ENCODE peak calls at places on chromosomes 2 and 18, in seven cellular contexts. X, W, F, E, Z, L and U are unnamed samples.

GRCh38 chr2:160838100-160838499 is 322.1 kb upstream of the TANK start:
- DNase-seq in Z (no peak), L (no peak), X (no peak), F (no peak), E (no peak), W (no peak), U (no peak)

GRCh38 chr18:68714356-68714706 is 577 bp downstream of the TMX3 start:
- DNase-seq in F (peak), X (no peak), E (peak), L (peak), W (no peak), Z (no peak), U (peak)

GRCh38 chr2:45119855-45120254 is 110.6 kb upstream of the SIX2 start:
- DNase-seq in E (peak), X (no peak), F (no peak), W (peak), L (no peak), Z (no peak), U (peak)

GRCh38 chr2:207871506-207871905 is 101.8 kb upstream of the FZD5 start:
- DNase-seq in X (no peak), Z (no peak), L (no peak), F (no peak), W (no peak), E (peak), U (no peak)

GRCh38 chr2:26612522-26613240 is 28.5 kb downstream of the CIB4 start:
- DNase-seq in E (no peak), L (peak), Z (no peak), W (no peak), X (peak), F (no peak), U (no peak)

GRCh38 chr2:10844083-10844482 is 31.5 kb upstream of the PDIA6 start:
- DNase-seq in E (peak), W (no peak), F (peak), Z (no peak), X (peak), L (peak), U (peak)

GRCh38 chr18:10343778-10344177 is 110.7 kb upstream of the APCDD1 start:
- DNase-seq in W (no peak), L (no peak), X (no peak), E (no peak), Z (no peak), F (no peak), U (no peak)

GRCh38 chr2:45652090-45653050 is 895 bp downstream of the PRKCE start:
- DNase-seq in E (peak), X (peak), Z (no peak), L (peak), W (no peak), F (peak), U (peak)

GRCh38 chr2:47964722-47965434 is 58.6 kb upstream of the FBXO11 start:
- DNase-seq in Z (no peak), E (no peak), L (no peak), F (no peak), X (no peak), W (no peak), U (no peak)

GRCh38 chr18:75116809-75117208 is 92.1 kb downstream of the PTGR3 start:
- DNase-seq in X (no peak), F (no peak), E (no peak), L (no peak), Z (no peak), W (no peak), U (no peak)

GRCh38 chr2:42013409-42013808 is 34.4 kb upstream of the PKDCC start:
- DNase-seq in Z (no peak), W (no peak), E (no peak), X (no peak), L (no peak), F (no peak), U (no peak)

GRCh38 chr18:62790836-62791772 is 75.8 kb downstream of the PHLPP1 start:
- DNase-seq in L (no peak), F (no peak), Z (no peak), W (peak), X (no peak), E (peak), U (peak)

GRCh38 chr2:74513605-74514367 is 464 bp upstream of the TLX2 start:
- DNase-seq in X (no peak), W (no peak), F (no peak), Z (no peak), E (no peak), L (no peak), U (no peak)

GRCh38 chr2:101861382-101861781 is 130.4 kb upstream of the IL1R2 start:
- DNase-seq in F (no peak), W (no peak), X (no peak), L (no peak), Z (no peak), E (no peak), U (no peak)

GRCh38 chr2:178947006-178947405 is 102.9 kb downstream of the CCDC141 start:
- DNase-seq in L (no peak), Z (no peak), X (no peak), W (no peak), F (no peak), E (no peak), U (no peak)

GRCh38 chr2:28982381-28982950 is 1.4 kb downstream of the TOGARAM2 start:
- DNase-seq in F (no peak), L (peak), W (no peak), X (peak), Z (no peak), E (peak), U (no peak)

GRCh38 chr18:41378628-41379027 is 576.4 kb upstream of the PIK3C3 start:
- DNase-seq in L (peak), X (no peak), Z (no peak), F (peak), E (peak), W (no peak), U (peak)

GRCh38 chr2:208945719-208946280 is 478.0 kb upstream of the MAP2 start:
- DNase-seq in X (no peak), Z (no peak), F (no peak), L (no peak), E (no peak), W (no peak), U (no peak)

GRCh38 chr2:163723881-163724280 is 11.9 kb downstream of the FIGN start:
- DNase-seq in L (no peak), X (no peak), Z (no peak), W (no peak), E (no peak), F (no peak), U (no peak)

GRCh38 chr2:136013962-136014361 is 28.5 kb upstream of the DARS1 start:
- DNase-seq in X (no peak), E (no peak), W (no peak), F (peak), L (no peak), Z (no peak), U (no peak)

GRCh38 chr2:43032248-43032893 is 194.0 kb downstream of the ZFP36L2 start:
- DNase-seq in X (peak), F (no peak), Z (no peak), E (no peak), W (no peak), L (no peak), U (peak)

GRCh38 chr2:199464614-199465352 is 7.0 kb upstream of the SATB2 start:
- DNase-seq in W (no peak), X (no peak), F (no peak), Z (no peak), L (peak), E (no peak), U (no peak)

GRCh38 chr2:237254369-237254861 is 159.5 kb downstream of the COL6A3 start:
- DNase-seq in Z (no peak), X (no peak), W (peak), L (no peak), E (peak), F (peak), U (peak)

GRCh38 chr2:69436594-69436936 is 670 bp downstream of the NFU1 start:
- DNase-seq in L (no peak), Z (no peak), E (peak), F (no peak), X (no peak), W (no peak), U (no peak)

GRCh38 chr2:3254438-3254941 is 123.1 kb downstream of the EIPR1 start:
- DNase-seq in E (no peak), F (no peak), L (no peak), W (no peak), Z (no peak), X (no peak), U (no peak)

GRCh38 chr18:13653746-13654455 is 72.5 kb downstream of the FAM210A start:
- DNase-seq in F (no peak), E (no peak), L (no peak), Z (no peak), W (no peak), X (no peak), U (no peak)

GRCh38 chr2:37322368-37322767 is 2.3 kb downstream of the PRKD3 start:
- DNase-seq in X (no peak), L (peak), F (no peak), Z (no peak), E (peak), W (no peak), U (peak)

GRCh38 chr2:127841466-127842178 is 16.3 kb downstream of the POLR2D start:
- DNase-seq in F (no peak), W (no peak), E (no peak), Z (no peak), X (no peak), L (no peak), U (no peak)

GRCh38 chr18:72863754-72864153 is 4.0 kb downstream of the NETO1 start:
- DNase-seq in F (no peak), W (no peak), Z (no peak), E (no peak), L (no peak), X (no peak), U (no peak)

GRCh38 chr2:8540552-8541055 is 141.3 kb upstream of the ID2 start:
- DNase-seq in X (peak), F (no peak), E (no peak), Z (no peak), W (no peak), L (no peak), U (no peak)

GRCh38 chr2:8541223-8541622 is 140.6 kb upstream of the ID2 start:
- DNase-seq in Z (no peak), F (no peak), L (no peak), E (no peak), X (peak), W (no peak), U (no peak)

GRCh38 chr2:8538951-8539621 is 142.8 kb upstream of the ID2 start:
- DNase-seq in E (no peak), Z (no peak), X (peak), W (no peak), L (peak), F (no peak), U (no peak)

GRCh38 chr2:8538531-8538930 is 143.3 kb upstream of the ID2 start:
- DNase-seq in F (no peak), Z (no peak), L (no peak), E (no peak), W (no peak), X (peak), U (no peak)

GRCh38 chr2:8539743-8540551 is 141.9 kb upstream of the ID2 start:
- DNase-seq in L (peak), X (peak), W (no peak), Z (peak), E (no peak), F (no peak), U (no peak)
- TF ChIP-seq CTCF in L (no peak), X (no peak), W (no peak), Z (peak), E (peak), F (no peak), U (no peak)

GRCh38 chr2:227161947-227162346 is 2.1 kb downstream of the COL4A4 start:
- DNase-seq in E (peak), L (no peak), W (no peak), X (no peak), Z (no peak), F (no peak), U (peak)

GRCh38 chr2:227163445-227163997 is 484 bp downstream of the COL4A4 start:
- DNase-seq in F (peak), X (no peak), E (no peak), W (no peak), L (peak), Z (no peak), U (peak)

GRCh38 chr2:227160164-227160563 is 3.8 kb downstream of the COL4A4 start:
- DNase-seq in E (no peak), Z (no peak), F (no peak), X (no peak), W (no peak), L (no peak), U (no peak)

GRCh38 chr2:227163998-227164744 is at the start of the genes COL4A3 and COL4A4:
- DNase-seq in Z (no peak), F (peak), W (no peak), L (peak), E (no peak), X (peak), U (peak)

GRCh38 chr2:227164745-227165350 is 424 bp downstream of the COL4A3 start:
- DNase-seq in F (no peak), L (peak), E (no peak), X (no peak), W (no peak), Z (no peak), U (no peak)
- H3K4me3 ChIP-seq in F (peak), L (peak), E (peak), X (peak), W (peak), Z (peak), U (peak)

DNA sequence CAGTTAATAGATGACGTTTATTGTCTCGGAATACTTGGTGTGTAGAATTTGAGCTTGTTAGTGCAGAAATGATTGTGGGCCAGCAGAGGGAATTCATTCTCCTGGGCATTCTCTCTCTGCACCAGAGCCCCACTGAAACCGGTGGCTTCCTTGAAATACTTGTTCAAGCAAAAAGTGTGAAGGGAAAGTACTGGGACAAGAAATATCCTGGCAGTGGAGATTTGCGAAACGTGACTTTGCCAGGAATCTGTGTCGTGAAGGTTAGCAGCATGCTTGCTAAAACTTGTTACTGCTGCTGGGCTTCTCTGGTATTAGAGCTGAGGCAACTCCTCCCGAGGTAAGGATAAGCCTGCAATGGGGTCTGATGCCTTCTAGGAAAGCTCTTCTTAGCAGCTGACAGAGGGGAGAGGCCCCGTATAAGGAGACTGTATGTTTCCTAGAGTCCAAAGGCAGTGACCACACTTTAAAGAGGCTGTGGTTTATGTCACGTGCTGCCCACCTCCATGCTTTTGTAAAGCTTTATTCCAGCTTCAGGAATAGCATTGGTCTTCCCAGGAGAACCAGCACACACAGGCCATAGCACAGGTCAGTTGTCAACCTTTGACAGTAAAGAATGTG is 2.1 kb downstream of the ITGA6 start:
- DNase-seq in W (no peak), Z (no peak), E (peak), F (no peak), L (no peak), X (no peak), U (no peak)
- TF ChIP-seq CTCF in W (peak), Z (no peak), E (peak), F (no peak), L (no peak), X (no peak), U (no peak)

GRCh38 chr2:152165780-152166179 is 9.8 kb downstream of the STAM2 start:
- DNase-seq in F (no peak), L (no peak), E (no peak), W (no peak), X (no peak), Z (no peak), U (no peak)

GRCh38 chr2:152171733-152172132 is 3.8 kb downstream of the STAM2 start:
- DNase-seq in L (no peak), X (no peak), E (peak), Z (no peak), F (no peak), W (no peak), U (peak)

GRCh38 chr2:152166633-152167032 is 8.9 kb downstream of the STAM2 start:
- DNase-seq in X (no peak), E (peak), W (no peak), F (no peak), Z (no peak), L (no peak), U (peak)

GRCh38 chr2:152165306-152165705 is 10.3 kb downstream of the STAM2 start:
- DNase-seq in L (no peak), F (no peak), W (no peak), E (no peak), Z (no peak), X (no peak), U (no peak)

DNA sequence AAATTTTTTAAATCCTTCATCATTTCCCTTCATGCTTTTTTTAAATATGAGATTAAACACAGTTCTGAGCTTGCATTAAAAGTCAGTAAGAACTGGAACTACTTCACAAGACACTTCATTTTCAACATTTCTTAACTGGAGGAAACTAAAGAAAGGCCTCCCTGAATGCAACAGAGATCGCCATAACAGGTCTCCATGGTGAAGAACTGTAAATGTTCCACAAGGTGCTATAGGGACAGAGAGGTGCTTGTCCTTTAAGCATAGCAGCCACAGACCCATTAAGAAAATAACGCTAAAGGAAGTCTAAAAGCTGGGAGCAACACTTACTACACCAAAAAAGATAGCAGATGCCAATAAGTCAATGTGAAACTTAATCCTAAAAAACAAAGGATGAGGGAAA is 8.5 kb downstream of the STAM2 start:
- DNase-seq in F (no peak), L (no peak), E (peak), Z (no peak), X (no peak), W (no peak), U (no peak)
- H3K4me3 ChIP-seq in F (no peak), L (no peak), E (no peak), Z (no peak), X (no peak), W (no peak), U (no peak)